ENCODE peak calls at places on chromosomes 12 and 14, in five cellular contexts. J is K562, F is H1, H is GM12878, T is HepG2. M is an unnamed sample.
A peak's percentile ranks its signal among the peaks of the same experiment; 100 is the strongest.

GRCh38 chr12:7101047-7101693 is 7.8 kb downstream of the C1RL start:
- DNase-seq in J (no peak), F (no peak), H (no peak), T (no peak), M (no peak)

GRCh38 chr14:52012635-52013034 is 23.3 kb downstream of the RTRAF start:
- DNase-seq in J (no peak), F (no peak), H (no peak), T (no peak), M (no peak)

GRCh38 chr12:11763760-11764520 is 114.5 kb downstream of the ETV6 start:
- DNase-seq in J (no peak), F (no peak), H (no peak), T (peak; percentile 70), M (no peak)

GRCh38 chr12:71191509-71192196 is 33.9 kb upstream of the TSPAN8 start:
- DNase-seq in J (no peak), F (no peak), H (no peak), T (no peak), M (no peak)

GRCh38 chr14:63727231-63727735 is 582 bp downstream of the SGPP1 start:
- DNase-seq in J (peak; percentile 7), F (no peak), H (no peak), T (no peak), M (peak; percentile 82)

GRCh38 chr12:124296916-124297351 is 2.0 kb downstream of the RFLNA start:
- DNase-seq in J (no peak), F (no peak), H (no peak), T (peak; percentile 35), M (no peak)

GRCh38 chr12:47813491-47814196 is 6.1 kb downstream of the HDAC7 start:
- DNase-seq in J (peak; percentile 58), F (no peak), H (no peak), T (no peak), M (no peak)

GRCh38 chr12:111761099-111761498 is 5.6 kb upstream of the ALDH2 start:
- DNase-seq in J (no peak), F (no peak), H (no peak), T (no peak), M (no peak)

GRCh38 chr12:117134059-117134458 is 34.8 kb upstream of the TESC start:
- DNase-seq in J (no peak), F (no peak), H (no peak), T (no peak), M (no peak)

GRCh38 chr12:65334534-65334933 is 56.1 kb downstream of the MSRB3 start:
- DNase-seq in J (no peak), F (no peak), H (no peak), T (no peak), M (no peak)

GRCh38 chr12:109841356-109841755 is 8.2 kb upstream of the TRPV4 start:
- DNase-seq in J (no peak), F (no peak), H (no peak), T (no peak), M (no peak)

GRCh38 chr12:27965966-27966365 is 6.6 kb downstream of the PTHLH start:
- DNase-seq in J (no peak), F (no peak), H (no peak), T (no peak), M (no peak)

GRCh38 chr14:49461529-49462401 is 124.4 kb downstream of the RPS29 start:
- DNase-seq in J (peak; percentile 32), F (no peak), H (peak; percentile 43), T (peak; percentile 69), M (peak; percentile 33)

GRCh38 chr12:39403376-39403775 is 39.5 kb downstream of the KIF21A start:
- DNase-seq in J (no peak), F (no peak), H (no peak), T (no peak), M (no peak)

GRCh38 chr14:96649327-96649601 is 147.1 kb downstream of the PAPOLA start:
- DNase-seq in J (no peak), F (no peak), H (no peak), T (no peak), M (no peak)

GRCh38 chr12:76135456-76135855 is 51.0 kb upstream of the NAP1L1 start:
- DNase-seq in J (no peak), F (no peak), H (no peak), T (no peak), M (no peak)

GRCh38 chr12:111387747-111388365 is 17.9 kb upstream of the SH2B3 start:
- DNase-seq in J (no peak), F (no peak), H (no peak), T (no peak), M (no peak)

GRCh38 chr12:10159280-10159679 is 12.7 kb downstream of the OLR1 start:
- DNase-seq in J (no peak), F (no peak), H (no peak), T (no peak), M (no peak)

GRCh38 chr12:10147714-10148403 is 17.9 kb upstream of the CLEC7A start:
- DNase-seq in J (no peak), F (no peak), H (no peak), T (no peak), M (no peak)

GRCh38 chr12:10154145-10154496 is 17.8 kb downstream of the OLR1 start:
- DNase-seq in J (no peak), F (no peak), H (no peak), T (no peak), M (peak; percentile 6)

GRCh38 chr12:10151621-10152020 is 20.3 kb downstream of the OLR1 start:
- DNase-seq in J (no peak), F (no peak), H (no peak), T (no peak), M (no peak)

DNA sequence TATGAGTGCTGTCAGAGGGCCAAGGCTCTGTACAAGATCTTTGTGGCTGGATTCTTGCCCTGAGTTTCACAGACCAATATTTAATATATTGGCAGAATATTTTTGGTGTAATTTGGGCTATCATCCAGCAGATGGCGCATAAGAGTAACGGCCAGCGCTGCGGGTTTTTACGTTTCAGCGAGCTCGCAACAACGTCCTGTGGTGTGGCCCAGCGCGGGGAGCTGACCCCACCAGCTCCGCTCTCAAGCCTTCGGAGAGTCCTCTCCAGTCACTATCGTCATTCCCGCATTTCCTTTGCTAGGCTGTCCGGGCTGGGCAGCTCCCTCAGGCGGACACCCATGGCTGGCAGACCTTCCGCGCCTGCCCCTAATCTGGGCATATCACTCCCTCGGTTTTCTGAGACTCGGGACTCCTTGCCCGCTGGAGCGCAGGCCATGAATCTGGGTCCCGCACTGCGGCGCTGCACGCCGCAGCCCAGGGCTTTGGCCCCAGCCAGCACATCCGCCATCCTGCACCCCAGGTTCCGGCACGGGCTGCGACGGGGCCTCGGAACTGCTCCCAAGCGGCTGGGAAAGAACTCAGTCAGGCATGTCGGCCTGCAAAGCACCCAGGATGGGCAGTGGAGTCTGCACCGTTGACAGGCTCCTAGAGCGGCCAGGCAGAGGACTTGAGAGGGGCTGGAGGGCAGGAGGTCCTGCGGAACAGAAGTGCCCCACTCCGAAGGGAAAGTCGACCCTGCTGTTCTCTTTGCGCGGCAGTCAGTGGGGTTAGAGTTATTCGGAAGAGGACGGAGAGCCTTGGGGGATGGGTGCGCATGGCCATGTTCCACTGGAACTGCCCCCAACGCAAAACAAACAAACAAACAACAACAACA is 18.4 kb downstream of the OLR1 start:
- DNase-seq in J (peak; percentile 32), F (peak; percentile 61), H (no peak), T (peak; percentile 16), M (peak; percentile 64)
- TF ChIP-seq MAX in J (no peak), F (no peak), H (no peak), T (no peak), M (no peak)

GRCh38 chr12:89161553-89161952 is 190.7 kb downstream of the DUSP6 start:
- DNase-seq in J (no peak), F (no peak), H (no peak), T (no peak), M (no peak)

GRCh38 chr12:89166525-89166934 is 185.8 kb downstream of the DUSP6 start:
- DNase-seq in J (no peak), F (no peak), H (peak; percentile 43), T (no peak), M (no peak)

GRCh38 chr12:89160716-89161123 is 191.6 kb downstream of the DUSP6 start:
- DNase-seq in J (no peak), F (no peak), H (no peak), T (no peak), M (peak; percentile 14)

GRCh38 chr12:89163918-89164317 is 188.4 kb downstream of the DUSP6 start:
- DNase-seq in J (no peak), F (no peak), H (no peak), T (no peak), M (no peak)

GRCh38 chr12:89162704-89163261 is 189.5 kb downstream of the DUSP6 start:
- DNase-seq in J (no peak), F (no peak), H (peak; percentile 23), T (no peak), M (no peak)
- TF ChIP-seq RFX5 in J (no peak), F (no peak), H (no peak), T (no peak), M (no peak)

GRCh38 chr12:128813392-128813791 is 10.4 kb downstream of the SLC15A4 start:
- DNase-seq in J (no peak), F (no peak), H (no peak), T (no peak), M (no peak)

GRCh38 chr12:128814411-128815261 is 9.1 kb downstream of the SLC15A4 start:
- DNase-seq in J (no peak), F (no peak), H (no peak), T (no peak), M (no peak)

GRCh38 chr12:128813883-128814282 is 9.9 kb downstream of the SLC15A4 start:
- DNase-seq in J (no peak), F (no peak), H (no peak), T (no peak), M (no peak)

GRCh38 chr12:128810182-128811127 is 13.3 kb downstream of the SLC15A4 start:
- DNase-seq in J (no peak), F (no peak), H (peak; percentile 92), T (no peak), M (peak; percentile 42)

GRCh38 chr12:128811806-128812205 is 12.0 kb downstream of the SLC15A4 start:
- DNase-seq in J (no peak), F (no peak), H (no peak), T (no peak), M (no peak)
- TF ChIP-seq POLR2AphosphoS5 in J (no peak), F (no peak), H (peak; percentile 76), T (no peak), M (no peak)

DNA sequence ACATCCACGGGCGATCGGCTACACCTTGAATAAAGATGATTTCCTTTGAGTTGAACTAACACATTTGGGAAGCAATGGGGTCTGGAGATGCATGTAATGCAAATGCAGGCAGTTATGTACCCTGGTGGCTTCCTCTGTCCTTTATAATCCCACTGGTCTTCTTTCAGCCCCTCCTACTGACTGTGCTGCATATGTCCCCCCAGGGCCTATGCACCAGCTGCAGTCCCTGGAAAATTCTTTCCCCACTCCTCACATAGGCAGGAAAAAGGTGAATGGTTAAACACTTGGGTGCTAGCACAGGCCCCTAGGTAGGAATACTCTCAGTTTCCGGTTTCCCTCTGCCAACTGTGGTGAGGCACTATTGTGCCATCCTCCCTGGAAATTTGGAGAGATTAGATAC is 294.8 kb upstream of the SOX5 start:
- DNase-seq in J (no peak), F (no peak), H (no peak), T (no peak), M (no peak)
- TF ChIP-seq MAX in J (no peak), F (no peak), H (no peak), T (no peak), M (no peak)